ENCODE peak calls at places on chromosomes 12 and 14, in seven cellular contexts. L is effector memory CD8-positive, alpha-beta T cell; O is NCI-H1417; E is anterior cingulate cortex; Z is EL; V is nucleus accumbens; X is SW480. M is an unnamed sample.

GRCh38 chr14:74586681-74587362 is 25.2 kb downstream of the LTBP2 start:
- DNase-seq in V (no peak), L (no peak), E (no peak), X (peak), O (no peak), Z (no peak), M (no peak)

GRCh38 chr12:67068204-67068731 is 200.9 kb upstream of the CAND1 start:
- DNase-seq in Z (peak), V (no peak), X (no peak), O (peak), E (no peak), L (no peak), M (no peak)

GRCh38 chr12:132243596-132244289 is 85.6 kb downstream of the GALNT9 start:
- DNase-seq in X (no peak), L (no peak), V (no peak), E (no peak), Z (no peak), O (no peak), M (no peak)

GRCh38 chr14:77979666-77980351 is 179.9 kb downstream of the ADCK1 start:
- DNase-seq in E (no peak), O (no peak), X (peak), V (peak), L (no peak), Z (peak), M (peak)

GRCh38 chr14:94355191-94355794 is 32.2 kb upstream of the SERPINA6 start:
- DNase-seq in L (no peak), X (peak), V (peak), Z (peak), E (no peak), O (no peak), M (no peak)

GRCh38 chr12:92769124-92769901 is 66.5 kb downstream of the PLEKHG7 start:
- DNase-seq in X (no peak), O (peak), E (no peak), V (no peak), Z (no peak), L (no peak), M (no peak)

GRCh38 chr12:80017261-80017870 is 82.0 kb upstream of the OTOGL start:
- DNase-seq in Z (no peak), O (no peak), X (no peak), L (no peak), E (no peak), V (no peak), M (no peak)

GRCh38 chr14:65853407-65853955 is 441.0 kb downstream of the FUT8 start:
- DNase-seq in O (no peak), Z (no peak), X (no peak), L (no peak), V (no peak), E (no peak), M (no peak)

GRCh38 chr14:87868920-87869319 is 124.1 kb downstream of the GALC start:
- DNase-seq in V (no peak), Z (no peak), E (no peak), L (no peak), X (no peak), O (no peak), M (no peak)

GRCh38 chr12:109027767-109028166 is 6.9 kb upstream of the SVOP start:
- DNase-seq in Z (peak), X (no peak), O (no peak), V (no peak), E (no peak), L (no peak), M (no peak)

GRCh38 chr12:62328296-62328921 is 68.2 kb downstream of the USP15 start:
- DNase-seq in V (no peak), Z (no peak), O (no peak), L (no peak), E (no peak), X (no peak), M (no peak)

GRCh38 chr12:15522574-15523187 is 200.4 kb downstream of the PTPRO start:
- DNase-seq in L (no peak), X (peak), E (no peak), V (no peak), Z (peak), O (peak), M (no peak)

GRCh38 chr12:77364400-77364799 is 299.0 kb upstream of the E2F7 start:
- DNase-seq in X (no peak), Z (no peak), O (no peak), L (no peak), V (no peak), E (no peak), M (no peak)

GRCh38 chr12:108115123-108115745 is 13.9 kb upstream of the WSCD2 start:
- DNase-seq in X (no peak), O (no peak), V (no peak), L (no peak), Z (no peak), E (no peak), M (no peak)

GRCh38 chr14:31934767-31935266 is 142.3 kb upstream of the ARHGAP5 start:
- DNase-seq in L (no peak), E (no peak), Z (peak), O (peak), X (peak), V (peak), M (no peak)

GRCh38 chr12:52400906-52401305 is 5.2 kb downstream of the KRT82 start:
- DNase-seq in V (no peak), Z (no peak), E (no peak), L (no peak), X (no peak), O (no peak), M (no peak)

M was measured in substantia nigra.